ENCODE peak calls at places on chromosomes 2 and 18, in six cellular contexts. One of them, this sample, is unnamed.

GRCh38 chr2:169828141-169828811 is 1.0 kb downstream of the UBR3 start:
- DNase-seq in GM19239: peak
- DNase-seq in iris pigment epithelial cell: peak
- DNase-seq in amniotic stem cell: no peak
- DNase-seq in Panc1: no peak
- DNase-seq in T-cell: peak
- DNase-seq in this sample: peak

GRCh38 chr2:32716598-32716997 is 88.7 kb downstream of the TTC27 start:
- DNase-seq in GM19239: no peak
- DNase-seq in iris pigment epithelial cell: no peak
- DNase-seq in amniotic stem cell: no peak
- DNase-seq in Panc1: no peak
- DNase-seq in T-cell: no peak
- DNase-seq in this sample: no peak

GRCh38 chr2:174328309-174329156 is 6.2 kb upstream of the SP9 start:
- DNase-seq in GM19239: no peak
- DNase-seq in iris pigment epithelial cell: no peak
- DNase-seq in amniotic stem cell: no peak
- DNase-seq in Panc1: no peak
- DNase-seq in T-cell: no peak
- DNase-seq in this sample: peak

GRCh38 chr2:46451131-46451711 is 28.1 kb upstream of the TMEM247 start:
- DNase-seq in GM19239: no peak
- DNase-seq in iris pigment epithelial cell: peak
- DNase-seq in amniotic stem cell: no peak
- DNase-seq in Panc1: no peak
- DNase-seq in T-cell: no peak
- DNase-seq in this sample: no peak

GRCh38 chr2:217127744-217128143 is 267.9 kb upstream of the TNP1 start:
- DNase-seq in GM19239: no peak
- DNase-seq in iris pigment epithelial cell: peak
- DNase-seq in amniotic stem cell: no peak
- DNase-seq in Panc1: no peak
- DNase-seq in T-cell: no peak
- DNase-seq in this sample: no peak

GRCh38 chr2:42787424-42787787 is 5.0 kb downstream of the HAAO start:
- DNase-seq in GM19239: no peak
- DNase-seq in iris pigment epithelial cell: no peak
- DNase-seq in amniotic stem cell: no peak
- DNase-seq in Panc1: no peak
- DNase-seq in T-cell: no peak
- DNase-seq in this sample: no peak

GRCh38 chr2:210287301-210287700 is 27.7 kb downstream of the MYL1 start:
- DNase-seq in GM19239: no peak
- DNase-seq in iris pigment epithelial cell: no peak
- DNase-seq in amniotic stem cell: no peak
- DNase-seq in Panc1: no peak
- DNase-seq in T-cell: no peak
- DNase-seq in this sample: no peak

GRCh38 chr2:126269911-126270310 is 386.0 kb upstream of the GYPC start:
- DNase-seq in GM19239: no peak
- DNase-seq in iris pigment epithelial cell: no peak
- DNase-seq in amniotic stem cell: no peak
- DNase-seq in Panc1: no peak
- DNase-seq in T-cell: no peak
- DNase-seq in this sample: no peak

GRCh38 chr2:163723881-163724280 is 11.9 kb downstream of the FIGN start:
- DNase-seq in GM19239: no peak
- DNase-seq in iris pigment epithelial cell: no peak
- DNase-seq in amniotic stem cell: no peak
- DNase-seq in Panc1: no peak
- DNase-seq in T-cell: no peak
- DNase-seq in this sample: no peak

GRCh38 chr18:57738078-57738477 is 65.0 kb downstream of the ATP8B1 start:
- DNase-seq in GM19239: no peak
- DNase-seq in iris pigment epithelial cell: no peak
- DNase-seq in amniotic stem cell: no peak
- DNase-seq in Panc1: no peak
- DNase-seq in T-cell: no peak
- DNase-seq in this sample: no peak

GRCh38 chr2:54524236-54524991 is 68.3 kb downstream of the SPTBN1 start:
- DNase-seq in GM19239: peak
- DNase-seq in iris pigment epithelial cell: peak
- DNase-seq in amniotic stem cell: no peak
- DNase-seq in Panc1: no peak
- DNase-seq in T-cell: no peak
- DNase-seq in this sample: peak

GRCh38 chr2:227617316-227618250 is at the start of gene SCYGR4:
- DNase-seq in GM19239: no peak
- DNase-seq in iris pigment epithelial cell: no peak
- DNase-seq in amniotic stem cell: no peak
- DNase-seq in Panc1: no peak
- DNase-seq in T-cell: no peak
- DNase-seq in this sample: peak

GRCh38 chr18:47254341-47254939 is 3.0 kb upstream of the SKOR2 start:
- DNase-seq in GM19239: no peak
- DNase-seq in iris pigment epithelial cell: peak
- DNase-seq in amniotic stem cell: no peak
- DNase-seq in Panc1: no peak
- DNase-seq in T-cell: no peak
- DNase-seq in this sample: no peak

GRCh38 chr2:105299290-105299689 is 30.2 kb downstream of the TGFBRAP1 start:
- DNase-seq in GM19239: no peak
- DNase-seq in iris pigment epithelial cell: no peak
- DNase-seq in amniotic stem cell: no peak
- DNase-seq in Panc1: no peak
- DNase-seq in T-cell: no peak
- DNase-seq in this sample: no peak